ENCODE peak calls at places on chromosomes 12 and 14, in six cellular contexts. K, H, V, E, S and L are unnamed samples.

GRCh38 chr12:125533434-125534029 is 468.3 kb downstream of the AACS start:
- DNase-seq in K (peak; percentile 86), H (no peak), V (no peak), E (no peak), S (no peak), L (no peak)

GRCh38 chr14:59463773-59464650 is 1.2 kb downstream of the GPR135 start:
- DNase-seq in K (peak; percentile 36), H (no peak), V (no peak), E (no peak), S (peak; percentile 31), L (no peak)

GRCh38 chr14:79328863-79329262 is 882.4 kb downstream of the DIO2 start:
- DNase-seq in K (no peak), H (no peak), V (no peak), E (no peak), S (no peak), L (no peak)

GRCh38 chr12:112170376-112170775 is 45.0 kb downstream of the TRAFD1 start:
- DNase-seq in K (peak; percentile 42), H (no peak), V (no peak), E (no peak), S (no peak), L (no peak)

GRCh38 chr14:66311935-66312334 is 174.2 kb upstream of the CCDC196 start:
- DNase-seq in K (no peak), H (no peak), V (no peak), E (no peak), S (no peak), L (no peak)

GRCh38 chr12:65670775-65671174 is 153.5 kb upstream of the HMGA2 start:
- DNase-seq in K (no peak), H (no peak), V (no peak), E (no peak), S (no peak), L (no peak)

GRCh38 chr12:12403264-12404248 is 46.7 kb downstream of the BORCS5 start:
- DNase-seq in K (no peak), H (no peak), V (no peak), E (peak; percentile 44), S (no peak), L (no peak)

GRCh38 chr12:3432176-3432742 is 58.7 kb upstream of the PRMT8 start:
- DNase-seq in K (peak; percentile 44), H (no peak), V (no peak), E (no peak), S (no peak), L (no peak)

GRCh38 chr12:26056335-26056734 is 68.5 kb downstream of the BHLHE41 start:
- DNase-seq in K (no peak), H (no peak), V (no peak), E (no peak), S (no peak), L (peak; percentile 29)

GRCh38 chr12:110577717-110578521 is 5.2 kb downstream of the PPTC7 start:
- DNase-seq in K (no peak), H (no peak), V (peak; percentile 43), E (no peak), S (no peak), L (no peak)

GRCh38 chr14:61602733-61603077 is 92.6 kb upstream of the HIF1A start:
- DNase-seq in K (no peak), H (no peak), V (no peak), E (no peak), S (no peak), L (peak; percentile 93)

GRCh38 chr12:82627799-82628198 is 58.9 kb upstream of the TMTC2 start:
- DNase-seq in K (no peak), H (no peak), V (no peak), E (no peak), S (no peak), L (no peak)

GRCh38 chr14:90521121-90521929 is 124.5 kb downstream of the CALM1 start:
- DNase-seq in K (no peak), H (no peak), V (no peak), E (peak; percentile 26), S (peak; percentile 44), L (peak; percentile 34)

GRCh38 chr12:116878567-116879508 is 2.4 kb downstream of the HRK start:
- DNase-seq in K (peak; percentile 49), H (no peak), V (no peak), E (no peak), S (no peak), L (no peak)

GRCh38 chr12:46304080-46304479 is 35.2 kb upstream of the SLC38A1 start:
- DNase-seq in K (no peak), H (no peak), V (no peak), E (no peak), S (no peak), L (no peak)

GRCh38 chr12:132295101-132295526 is 34.3 kb downstream of the GALNT9 start:
- DNase-seq in K (no peak), H (no peak), V (no peak), E (no peak), S (no peak), L (no peak)

GRCh38 chr12:87678453-87678852 is 350.7 kb downstream of the C12orf50 start:
- DNase-seq in K (no peak), H (no peak), V (no peak), E (no peak), S (no peak), L (no peak)

GRCh38 chr14:38297681-38298080 is 41.8 kb upstream of the CLEC14A start:
- DNase-seq in K (no peak), H (no peak), V (no peak), E (no peak), S (no peak), L (no peak)

GRCh38 chr14:91299483-91300115 is 55.1 kb upstream of the GPR68 start:
- DNase-seq in K (no peak), H (no peak), V (no peak), E (no peak), S (no peak), L (no peak)

GRCh38 chr14:85124896-85125295 is 405.0 kb upstream of the FLRT2 start:
- DNase-seq in K (no peak), H (no peak), V (no peak), E (no peak), S (no peak), L (no peak)

GRCh38 chr12:4506870-4507269 is 31.8 kb upstream of the RAD51AP1 start:
- DNase-seq in K (no peak), H (no peak), V (no peak), E (no peak), S (no peak), L (no peak)

GRCh38 chr12:132608231-132609171 is 1.9 kb downstream of the LRCOL1 start:
- DNase-seq in K (no peak), H (no peak), V (no peak), E (no peak), S (no peak), L (no peak)

GRCh38 chr14:89648924-89649323 is 231.9 kb upstream of the FOXN3 start:
- DNase-seq in K (no peak), H (no peak), V (no peak), E (no peak), S (no peak), L (no peak)

GRCh38 chr14:66440806-66441205 is 45.4 kb upstream of the CCDC196 start:
- DNase-seq in K (no peak), H (no peak), V (no peak), E (no peak), S (no peak), L (no peak)

GRCh38 chr14:81454572-81455218 is 54.6 kb upstream of the STON2 start:
- DNase-seq in K (no peak), H (no peak), V (no peak), E (no peak), S (no peak), L (no peak)

GRCh38 chr14:81455344-81455743 is 55.2 kb upstream of the STON2 start:
- DNase-seq in K (no peak), H (no peak), V (no peak), E (no peak), S (no peak), L (no peak)

GRCh38 chr14:81452341-81452740 is 52.2 kb upstream of the STON2 start:
- DNase-seq in K (no peak), H (no peak), V (no peak), E (no peak), S (no peak), L (no peak)

GRCh38 chr14:81452766-81453165 is 52.6 kb upstream of the STON2 start:
- DNase-seq in K (no peak), H (no peak), V (no peak), E (no peak), S (no peak), L (no peak)

GRCh38 chr14:81453166-81453766 is 53.1 kb upstream of the STON2 start:
- DNase-seq in K (peak; percentile 62), H (no peak), V (peak; percentile 39), E (no peak), S (peak; percentile 33), L (no peak)
- TF ChIP-seq CTCF in K (peak; percentile 81), H (peak; percentile 84), V (peak; percentile 91), E (peak; percentile 78), S (peak; percentile 78), L (peak; percentile 89)

GRCh38 chr14:102805941-102806340 is 28.7 kb downstream of the TRAF3 start:
- DNase-seq in K (no peak), H (no peak), V (no peak), E (no peak), S (no peak), L (no peak)
- TF ChIP-seq CTCF in K (no peak), H (no peak), V (no peak), E (no peak), S (no peak), L (no peak)

GRCh38 chr12:128705140-128705539 is 118.6 kb downstream of the SLC15A4 start:
- DNase-seq in K (no peak), H (no peak), V (no peak), E (no peak), S (no peak), L (no peak)
- TF ChIP-seq CTCF in K (no peak), H (no peak), V (no peak), E (no peak), S (no peak), L (no peak)

GRCh38 chr12:19179986-19180385 is 50.5 kb downstream of the PLEKHA5 start:
- DNase-seq in K (no peak), H (no peak), V (no peak), E (no peak), S (no peak), L (peak; percentile 89)

GRCh38 chr12:19186722-19187661 is 57.5 kb downstream of the PLEKHA5 start:
- DNase-seq in K (no peak), H (no peak), V (no peak), E (no peak), S (no peak), L (peak; percentile 78)

GRCh38 chr12:19181666-19182426 is 52.3 kb downstream of the PLEKHA5 start:
- DNase-seq in K (no peak), H (no peak), V (no peak), E (no peak), S (no peak), L (no peak)

GRCh38 chr12:19185262-19185929 is 55.9 kb downstream of the PLEKHA5 start:
- DNase-seq in K (no peak), H (no peak), V (no peak), E (no peak), S (no peak), L (no peak)

DNA sequence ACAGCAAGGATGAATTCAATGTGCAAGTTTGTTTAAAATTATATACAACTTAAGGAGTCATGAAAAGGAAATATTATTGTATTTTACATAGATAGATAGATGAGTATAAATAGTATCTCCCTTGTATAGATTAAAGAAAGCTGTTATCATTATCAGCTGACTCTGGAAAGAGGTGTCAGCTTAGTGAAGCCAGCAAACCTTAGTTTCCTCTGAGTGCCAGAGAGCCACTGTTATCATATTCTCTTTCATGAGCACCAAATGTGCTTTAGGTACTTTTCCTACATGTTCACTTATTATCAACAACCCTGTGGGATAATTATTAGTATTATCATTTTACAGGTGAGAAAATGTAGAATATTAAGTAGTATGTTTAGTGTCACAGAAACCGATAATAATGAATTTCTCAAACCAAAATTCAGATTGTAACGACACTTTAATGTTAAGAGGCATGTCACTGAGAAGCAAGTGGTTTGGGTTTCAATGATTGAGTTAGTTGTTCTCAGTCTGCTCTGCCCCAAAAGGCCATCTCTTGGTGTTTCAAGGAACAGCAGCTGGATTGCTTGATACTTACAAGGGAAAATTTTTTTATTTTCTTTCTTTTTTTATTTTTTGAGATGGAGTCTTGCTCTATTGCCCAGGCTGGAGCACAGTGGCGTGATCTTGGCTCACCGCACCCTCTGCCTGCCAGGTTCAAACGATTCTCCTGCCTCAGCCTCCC is 53.7 kb downstream of the PLEKHA5 start:
- DNase-seq in K (no peak), H (no peak), V (no peak), E (no peak), S (no peak), L (no peak)
- TF ChIP-seq CTCF in K (no peak), H (no peak), V (no peak), E (no peak), S (peak; percentile 27), L (peak; percentile 41)